ENCODE peak calls at places on chromosomes 6 and 20, in eight cellular contexts. J is NCI-H1436 treated with DMSO at 0.1 percent for 48 hours; K is astrocyte; L is stimulated activated CD4-positive, alpha-beta T cell treated with anti-CD3 and anti-CD28 coated beads, Interleukin-12 subunit alpha, Interleukin-12 subunit beta, amount 100 ng/mL, for 24 hours; U is activated CD4-positive, alpha-beta T cell treated with anti-CD3 and anti-CD28 coated beads, Interleukin-2, amount 50 U/mL, for 1 hour; D is PC-9; R is Calu3; X is left ventricle myocardium superior. G is an unnamed sample.

GRCh38 chr20:58908216-58908615 is 55.7 kb downstream of the GNAS start:
- DNase-seq in U (no peak), K (no peak), D (no peak), J (no peak), R (no peak), L (no peak), X (no peak), G (no peak)

GRCh38 chr6:743320-744096 is 50.6 kb upstream of the EXOC2 start:
- DNase-seq in R (no peak), X (no peak), U (no peak), D (no peak), K (no peak), L (no peak), J (no peak), G (no peak)

GRCh38 chr6:12483712-12484111 is 193.6 kb downstream of the EDN1 start:
- DNase-seq in K (peak), J (no peak), L (no peak), X (no peak), R (peak), U (no peak), D (peak), G (no peak)

GRCh38 chr20:51667491-51667890 is 100.7 kb downstream of the ATP9A start:
- DNase-seq in R (no peak), X (no peak), L (no peak), D (no peak), K (no peak), U (no peak), J (no peak), G (no peak)

GRCh38 chr6:108716801-108717791 is 131.1 kb upstream of the ARMC2 start:
- DNase-seq in L (no peak), D (no peak), R (no peak), J (no peak), K (no peak), X (no peak), U (no peak), G (no peak)

GRCh38 chr6:68718379-68719073 is 83.4 kb downstream of the ADGRB3 start:
- DNase-seq in J (peak), D (no peak), R (no peak), U (no peak), L (no peak), K (peak), X (peak), G (no peak)

GRCh38 chr20:45415822-45416637 is at the start of gene PIGT:
- DNase-seq in U (peak), X (peak), R (peak), K (peak), L (peak), D (peak), J (no peak), G (peak)

GRCh38 chr20:44104807-44105517 is 82.0 kb downstream of the JPH2 start:
- DNase-seq in X (no peak), U (no peak), J (no peak), K (peak), R (peak), D (peak), L (no peak), G (no peak)

GRCh38 chr6:24093381-24093780 is 32.6 kb upstream of the NRSN1 start:
- DNase-seq in J (no peak), L (no peak), R (no peak), D (no peak), K (no peak), X (no peak), U (no peak), G (no peak)

GRCh38 chr6:24603241-24603640 is 42.8 kb downstream of the KIAA0319 start:
- DNase-seq in R (no peak), J (no peak), K (no peak), U (no peak), D (no peak), L (no peak), X (no peak), G (no peak)

GRCh38 chr6:116633685-116634084 is 17.4 kb downstream of the RSPH4A start:
- DNase-seq in D (no peak), U (no peak), K (no peak), J (no peak), L (no peak), R (no peak), X (no peak), G (peak)

GRCh38 chr20:37777556-37777955 is 83.7 kb downstream of the CTNNBL1 start:
- DNase-seq in U (no peak), R (no peak), K (peak), X (no peak), D (no peak), J (no peak), L (no peak), G (no peak)

GRCh38 chr6:90393232-90393884 is 96.7 kb upstream of the BACH2 start:
- DNase-seq in U (peak), X (no peak), L (peak), D (peak), J (no peak), R (peak), K (peak), G (peak)

GRCh38 chr6:7996538-7997225 is 67.5 kb downstream of the BLOC1S5 start:
- DNase-seq in D (no peak), K (peak), X (no peak), J (no peak), U (no peak), L (no peak), R (peak), G (no peak)

GRCh38 chr20:4371623-4372246 is 350.0 kb upstream of the PRND start:
- DNase-seq in X (no peak), D (no peak), L (no peak), U (no peak), J (no peak), K (no peak), R (no peak), G (no peak)

GRCh38 chr6:31948753-31949413 is 3.0 kb downstream of the CFB start:
- DNase-seq in K (peak), D (peak), X (no peak), J (no peak), L (no peak), R (peak), U (no peak), G (no peak)

G was measured in HuH-7.